ENCODE peak calls at places on chromosomes 16 and 17, in nine cellular contexts. One of them, this sample, is unnamed.

GRCh38 chr16:76277099-76278030 is at the start of gene CNTNAP4:
- DNase-seq in sciatic nerve: peak
- DNase-seq in Right ventricle myocardium superior: peak
- DNase-seq in adrenal gland: no peak
- DNase-seq in stimulated activated CD4-positive, alpha-beta T cell treated with anti-CD3 and anti-CD28 coated beads, Interleukin-1b, Interleukin-23, amount 100 ng/mL, for 48 hours: no peak
- DNase-seq in choroid plexus epithelial cell: no peak
- DNase-seq in Kasumi-1: no peak
- DNase-seq in NCI-H446: no peak
- DNase-seq in Right ventricle myocardium inferior: peak
- DNase-seq in this sample: peak

GRCh38 chr17:21167303-21167702 is 40.5 kb downstream of the DHRS7B start:
- DNase-seq in Kasumi-1: no peak
- DNase-seq in Right ventricle myocardium superior: no peak
- DNase-seq in choroid plexus epithelial cell: no peak
- DNase-seq in Right ventricle myocardium inferior: no peak
- DNase-seq in adrenal gland: no peak
- DNase-seq in sciatic nerve: no peak
- DNase-seq in NCI-H446: no peak
- DNase-seq in stimulated activated CD4-positive, alpha-beta T cell treated with anti-CD3 and anti-CD28 coated beads, Interleukin-1b, Interleukin-23, amount 100 ng/mL, for 48 hours: no peak
- DNase-seq in this sample: no peak

GRCh38 chr16:86492961-86493639 is 17.2 kb upstream of the FOXF1 start:
- DNase-seq in stimulated activated CD4-positive, alpha-beta T cell treated with anti-CD3 and anti-CD28 coated beads, Interleukin-1b, Interleukin-23, amount 100 ng/mL, for 48 hours: no peak
- DNase-seq in sciatic nerve: no peak
- DNase-seq in Right ventricle myocardium superior: no peak
- DNase-seq in choroid plexus epithelial cell: no peak
- DNase-seq in NCI-H446: no peak
- DNase-seq in Right ventricle myocardium inferior: no peak
- DNase-seq in Kasumi-1: no peak
- DNase-seq in adrenal gland: no peak
- DNase-seq in this sample: no peak

GRCh38 chr17:74924250-74924948 is at the start of gene OTOP2:
- DNase-seq in adrenal gland: peak
- DNase-seq in Right ventricle myocardium superior: peak
- DNase-seq in Right ventricle myocardium inferior: no peak
- DNase-seq in choroid plexus epithelial cell: no peak
- DNase-seq in sciatic nerve: no peak
- DNase-seq in stimulated activated CD4-positive, alpha-beta T cell treated with anti-CD3 and anti-CD28 coated beads, Interleukin-1b, Interleukin-23, amount 100 ng/mL, for 48 hours: no peak
- DNase-seq in NCI-H446: no peak
- DNase-seq in Kasumi-1: peak
- DNase-seq in this sample: peak

GRCh38 chr16:3179651-3180050 is 8.4 kb upstream of the OR1F1 start:
- DNase-seq in NCI-H446: no peak
- DNase-seq in Right ventricle myocardium inferior: no peak
- DNase-seq in Kasumi-1: no peak
- DNase-seq in adrenal gland: no peak
- DNase-seq in stimulated activated CD4-positive, alpha-beta T cell treated with anti-CD3 and anti-CD28 coated beads, Interleukin-1b, Interleukin-23, amount 100 ng/mL, for 48 hours: no peak
- DNase-seq in Right ventricle myocardium superior: no peak
- DNase-seq in sciatic nerve: no peak
- DNase-seq in choroid plexus epithelial cell: no peak
- DNase-seq in this sample: no peak

GRCh38 chr17:81030726-81031570 is 4.0 kb upstream of the BAIAP2 start:
- DNase-seq in choroid plexus epithelial cell: no peak
- DNase-seq in NCI-H446: no peak
- DNase-seq in sciatic nerve: peak
- DNase-seq in Right ventricle myocardium inferior: peak
- DNase-seq in adrenal gland: no peak
- DNase-seq in Right ventricle myocardium superior: peak
- DNase-seq in stimulated activated CD4-positive, alpha-beta T cell treated with anti-CD3 and anti-CD28 coated beads, Interleukin-1b, Interleukin-23, amount 100 ng/mL, for 48 hours: no peak
- DNase-seq in Kasumi-1: no peak
- DNase-seq in this sample: peak

GRCh38 chr17:19867094-19867653 is 562 bp downstream of the ULK2 start:
- DNase-seq in Right ventricle myocardium superior: peak
- DNase-seq in Right ventricle myocardium inferior: peak
- DNase-seq in adrenal gland: peak
- DNase-seq in choroid plexus epithelial cell: peak
- DNase-seq in NCI-H446: no peak
- DNase-seq in sciatic nerve: peak
- DNase-seq in Kasumi-1: no peak
- DNase-seq in stimulated activated CD4-positive, alpha-beta T cell treated with anti-CD3 and anti-CD28 coated beads, Interleukin-1b, Interleukin-23, amount 100 ng/mL, for 48 hours: peak
- DNase-seq in this sample: peak

GRCh38 chr16:80931985-80932720 is 74.5 kb downstream of the CMC2 start:
- DNase-seq in choroid plexus epithelial cell: peak
- DNase-seq in Right ventricle myocardium superior: peak
- DNase-seq in stimulated activated CD4-positive, alpha-beta T cell treated with anti-CD3 and anti-CD28 coated beads, Interleukin-1b, Interleukin-23, amount 100 ng/mL, for 48 hours: no peak
- DNase-seq in NCI-H446: no peak
- DNase-seq in adrenal gland: peak
- DNase-seq in Right ventricle myocardium inferior: peak
- DNase-seq in Kasumi-1: peak
- DNase-seq in sciatic nerve: peak
- DNase-seq in this sample: peak

GRCh38 chr16:74064120-74064735 is 232.4 kb upstream of the PSMD7 start:
- DNase-seq in adrenal gland: no peak
- DNase-seq in NCI-H446: no peak
- DNase-seq in Right ventricle myocardium inferior: no peak
- DNase-seq in Kasumi-1: peak
- DNase-seq in choroid plexus epithelial cell: no peak
- DNase-seq in Right ventricle myocardium superior: no peak
- DNase-seq in stimulated activated CD4-positive, alpha-beta T cell treated with anti-CD3 and anti-CD28 coated beads, Interleukin-1b, Interleukin-23, amount 100 ng/mL, for 48 hours: no peak
- DNase-seq in sciatic nerve: no peak
- DNase-seq in this sample: no peak

GRCh38 chr17:79615446-79615845 is 4.6 kb upstream of the RBFOX3 start:
- DNase-seq in Right ventricle myocardium inferior: peak
- DNase-seq in choroid plexus epithelial cell: no peak
- DNase-seq in sciatic nerve: no peak
- DNase-seq in adrenal gland: no peak
- DNase-seq in Kasumi-1: no peak
- DNase-seq in stimulated activated CD4-positive, alpha-beta T cell treated with anti-CD3 and anti-CD28 coated beads, Interleukin-1b, Interleukin-23, amount 100 ng/mL, for 48 hours: no peak
- DNase-seq in Right ventricle myocardium superior: peak
- DNase-seq in NCI-H446: no peak
- DNase-seq in this sample: peak